ENCODE peak calls at places on chromosomes 7 and 10, in ten cellular contexts. E is DMS153; F is Calu3; I is T1000; Y is stimulated activated CD8-positive, alpha-beta memory T cell treated with anti-CD3 and anti-CD28 coated beads, Interleukin-4, amount 100 ng/mL, for 48 hours; D is renal cortical epithelial cell; T is AG09309; H is CD4-positive, alpha-beta memory T cell; V is A673; U is GM12891. C is an unnamed sample.

GRCh38 chr7:76293407-76293901 is 9.0 kb upstream of the HSPB1 start:
- DNase-seq in U (no peak), T (no peak), I (no peak), D (no peak), H (no peak), F (no peak), E (peak), V (no peak), Y (no peak), C (no peak)

GRCh38 chr10:1778570-1778969 is 41.2 kb upstream of the ADARB2 start:
- DNase-seq in I (no peak), U (no peak), D (no peak), F (no peak), E (no peak), T (no peak), V (no peak), Y (no peak), H (no peak), C (no peak)

GRCh38 chr7:150435390-150436073 is 14.9 kb upstream of the GIMAP8 start:
- DNase-seq in I (no peak), Y (no peak), U (no peak), H (no peak), D (no peak), F (no peak), E (no peak), V (no peak), T (no peak), C (no peak)

GRCh38 chr10:43026039-43026973 is 50.6 kb upstream of the RET start:
- DNase-seq in E (peak), Y (no peak), I (no peak), F (peak), U (no peak), T (no peak), D (no peak), V (no peak), H (no peak), C (no peak)

GRCh38 chr10:132058793-132059759 is 6.7 kb upstream of the JAKMIP3 start:
- DNase-seq in E (no peak), V (no peak), T (no peak), H (no peak), D (no peak), U (no peak), F (no peak), Y (no peak), I (no peak), C (no peak)

GRCh38 chr7:44236333-44236728 is 35.6 kb downstream of the YKT6 start:
- DNase-seq in F (no peak), I (no peak), U (no peak), V (no peak), T (no peak), E (no peak), D (no peak), H (no peak), Y (no peak), C (no peak)

GRCh38 chr7:132650498-132650897 is 74.2 kb upstream of the PLXNA4 start:
- DNase-seq in V (peak), F (no peak), I (peak), D (peak), H (no peak), U (no peak), E (no peak), Y (no peak), T (peak), C (no peak)

GRCh38 chr10:32937824-32938482 is 20.1 kb downstream of the ITGB1 start:
- DNase-seq in V (no peak), T (no peak), E (no peak), Y (no peak), U (no peak), H (no peak), F (no peak), D (peak), I (no peak), C (no peak)

GRCh38 chr7:47516985-47517590 is 64.8 kb downstream of the TNS3 start:
- DNase-seq in D (no peak), Y (no peak), F (no peak), E (peak), I (no peak), H (no peak), U (no peak), T (no peak), V (peak), C (no peak)

GRCh38 chr7:55641273-55641691 is 69.0 kb upstream of the VOPP1 start:
- DNase-seq in U (peak), F (peak), V (peak), I (peak), D (peak), H (peak), Y (peak), T (peak), E (peak), C (peak)

GRCh38 chr7:101772508-101773306 is 44.7 kb upstream of the CUX1 start:
- DNase-seq in F (no peak), V (peak), T (no peak), D (no peak), H (no peak), Y (no peak), E (no peak), I (no peak), U (no peak), C (no peak)

GRCh38 chr10:83991986-83992753 is 147.1 kb upstream of the GHITM start:
- DNase-seq in T (no peak), F (peak), I (no peak), D (peak), U (no peak), Y (peak), H (no peak), V (peak), E (no peak), C (no peak)

GRCh38 chr10:127755758-127756157 is 18.8 kb downstream of the FOXI2 start:
- DNase-seq in T (no peak), E (no peak), I (no peak), F (no peak), H (no peak), Y (no peak), V (peak), D (no peak), U (no peak), C (no peak)

GRCh38 chr10:29343607-29344038 is 54.8 kb downstream of the LYZL1 start:
- DNase-seq in Y (no peak), I (no peak), F (no peak), D (no peak), U (no peak), H (no peak), T (no peak), E (no peak), V (no peak), C (no peak)

GRCh38 chr10:86251426-86251825 is 115.2 kb downstream of the GRID1 start:
- DNase-seq in T (no peak), I (no peak), Y (no peak), H (no peak), E (no peak), F (no peak), D (no peak), V (no peak), U (no peak), C (no peak)

GRCh38 chr7:122748195-122748594 is 45.5 kb upstream of the RNF148 start:
- DNase-seq in V (no peak), I (no peak), E (no peak), D (no peak), T (no peak), F (no peak), U (no peak), Y (no peak), H (no peak), C (no peak)

GRCh38 chr7:103134866-103135554 is 13.9 kb downstream of the NAPEPLD start:
- DNase-seq in T (no peak), H (no peak), D (no peak), E (no peak), Y (no peak), I (no peak), V (peak), U (no peak), F (no peak), C (no peak)

GRCh38 chr7:100546129-100546867 is 7.3 kb downstream of the AGFG2 start:
- DNase-seq in H (peak), D (peak), T (no peak), I (no peak), F (peak), U (no peak), V (no peak), Y (no peak), E (peak), C (no peak)

GRCh38 chr7:102300643-102301211 is 14.1 kb downstream of the SH2B2 start:
- DNase-seq in Y (no peak), V (no peak), F (no peak), D (no peak), T (no peak), I (no peak), E (no peak), H (no peak), U (no peak), C (no peak)

GRCh38 chr10:17195083-17195482 is 6.4 kb downstream of the TRDMT1 start:
- DNase-seq in E (no peak), U (no peak), V (no peak), H (no peak), D (no peak), I (no peak), T (no peak), F (no peak), Y (no peak), C (no peak)

GRCh38 chr10:86346794-86347665 is 19.6 kb downstream of the GRID1 start:
- DNase-seq in Y (no peak), H (no peak), F (peak), V (no peak), E (no peak), D (no peak), I (peak), T (no peak), U (no peak), C (no peak)

GRCh38 chr7:46558482-46559193 is 637.6 kb upstream of the IGFBP3 start:
- DNase-seq in E (no peak), I (no peak), F (no peak), V (no peak), U (no peak), H (no peak), Y (no peak), D (peak), T (no peak), C (no peak)

GRCh38 chr7:142379445-142379844 is 121.6 kb upstream of the PRSS58 start:
- DNase-seq in I (no peak), Y (no peak), U (no peak), F (no peak), E (no peak), D (no peak), V (peak), H (no peak), T (no peak), C (no peak)

GRCh38 chr7:45514944-45515343 is 59.2 kb upstream of the ADCY1 start:
- DNase-seq in V (peak), F (no peak), H (no peak), U (no peak), D (no peak), T (no peak), Y (no peak), I (no peak), E (no peak), C (no peak)